ENCODE peak calls at places on chromosomes 16 and 17, in six cellular contexts. X is A673, Y is adrenal gland, V is HepG2, D is cardiac muscle cell, J is heart left ventricle. W is an unnamed sample.
A peak's percentile ranks its signal among the peaks of the same experiment; 100 is the strongest.

GRCh38 chr17:35841505-35841904 is 27.2 kb downstream of the HEATR9 start:
- DNase-seq in J (no peak), D (peak; percentile 42), V (no peak), X (no peak), Y (peak; percentile 45), W (no peak)

GRCh38 chr17:7853693-7854043 is 1.2 kb upstream of the TMEM88 start:
- DNase-seq in V (no peak), X (no peak), Y (no peak), J (no peak), D (no peak), W (no peak)

GRCh38 chr17:20721151-20721550 is 141.6 kb downstream of the CDRT15L2 start:
- DNase-seq in X (no peak), J (no peak), V (no peak), Y (no peak), D (peak; percentile 80), W (no peak)

GRCh38 chr17:12523244-12523643 is 142.4 kb upstream of the MYOCD start:
- DNase-seq in D (no peak), V (no peak), Y (no peak), J (no peak), X (no peak), W (no peak)

GRCh38 chr17:65051922-65052321 is 4.6 kb downstream of the GNA13 start:
- DNase-seq in V (no peak), D (no peak), X (no peak), J (no peak), Y (no peak), W (no peak)

GRCh38 chr16:80176114-80176513 is 364.7 kb upstream of the DYNLRB2 start:
- DNase-seq in D (no peak), V (no peak), X (no peak), J (no peak), Y (no peak), W (no peak)

GRCh38 chr17:61248399-61248798 is 151.2 kb upstream of the TBX2 start:
- DNase-seq in J (no peak), X (no peak), Y (no peak), V (peak; percentile 30), D (no peak), W (no peak)

GRCh38 chr16:56349086-56349415 is 76.3 kb downstream of the AMFR start:
- DNase-seq in D (no peak), V (no peak), Y (no peak), X (no peak), J (no peak), W (no peak)

DNA sequence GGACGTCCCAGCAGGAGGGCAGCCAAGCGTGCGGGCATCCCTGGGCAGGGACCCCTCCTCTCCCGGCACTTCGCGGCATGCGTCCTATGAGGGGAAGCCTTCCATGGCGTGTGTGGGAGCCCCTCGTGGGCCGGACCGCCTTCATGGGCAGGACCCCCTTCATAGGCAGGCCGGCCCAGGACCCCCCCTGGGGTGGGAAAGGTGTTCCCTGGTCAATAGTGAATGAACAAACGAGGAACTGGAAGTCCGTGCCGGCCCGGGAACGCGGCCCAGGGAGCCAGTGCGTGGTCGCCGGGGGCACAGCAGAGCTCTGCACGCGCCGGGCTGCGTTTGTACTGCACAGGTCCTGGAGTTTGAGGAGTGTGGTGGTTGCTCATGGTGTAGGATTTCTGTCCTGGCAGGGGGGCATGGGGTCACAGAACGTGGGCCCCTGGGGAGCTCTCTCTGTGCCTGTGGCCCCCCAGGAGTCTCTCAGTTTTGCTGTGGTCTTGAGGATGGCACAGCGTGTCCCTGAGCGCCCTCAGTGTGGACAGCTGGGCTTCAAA is 13.9 kb downstream of the BAIAP2 start:
- DNase-seq in X (no peak), J (no peak), Y (no peak), V (no peak), D (no peak), W (no peak)
- H3K27ac ChIP-seq in X (no peak overlapping the region), J (peak overlapping the region; percentile 61), Y (no peak overlapping the region), V (no peak overlapping the region), D (no peak overlapping the region), W (no peak overlapping the region)

GRCh38 chr17:66398059-66398458 is 95.6 kb downstream of the PRKCA start:
- DNase-seq in V (no peak), Y (no peak), D (no peak), J (no peak), X (no peak), W (no peak)
- TF ChIP-seq CTCF in V (no peak), Y (no peak), D (no peak), J (no peak), X (no peak), W (no peak)

GRCh38 chr16:57637424-57637823 is 9.0 kb downstream of the ADGRG1 start:
- DNase-seq in V (no peak), X (no peak), Y (no peak), J (peak; percentile 76), D (peak; percentile 42), W (no peak)

GRCh38 chr16:57634171-57634570 is 5.7 kb downstream of the ADGRG1 start:
- DNase-seq in D (no peak), V (no peak), J (no peak), X (no peak), Y (no peak), W (no peak)

GRCh38 chr16:57637020-57637419 is 8.6 kb downstream of the ADGRG1 start:
- DNase-seq in X (no peak), J (peak; percentile 39), D (peak; percentile 47), Y (no peak), V (no peak), W (no peak)

GRCh38 chr16:57636184-57636583 is 7.8 kb downstream of the ADGRG1 start:
- DNase-seq in Y (no peak), V (no peak), J (no peak), X (no peak), D (no peak), W (no peak)

DNA sequence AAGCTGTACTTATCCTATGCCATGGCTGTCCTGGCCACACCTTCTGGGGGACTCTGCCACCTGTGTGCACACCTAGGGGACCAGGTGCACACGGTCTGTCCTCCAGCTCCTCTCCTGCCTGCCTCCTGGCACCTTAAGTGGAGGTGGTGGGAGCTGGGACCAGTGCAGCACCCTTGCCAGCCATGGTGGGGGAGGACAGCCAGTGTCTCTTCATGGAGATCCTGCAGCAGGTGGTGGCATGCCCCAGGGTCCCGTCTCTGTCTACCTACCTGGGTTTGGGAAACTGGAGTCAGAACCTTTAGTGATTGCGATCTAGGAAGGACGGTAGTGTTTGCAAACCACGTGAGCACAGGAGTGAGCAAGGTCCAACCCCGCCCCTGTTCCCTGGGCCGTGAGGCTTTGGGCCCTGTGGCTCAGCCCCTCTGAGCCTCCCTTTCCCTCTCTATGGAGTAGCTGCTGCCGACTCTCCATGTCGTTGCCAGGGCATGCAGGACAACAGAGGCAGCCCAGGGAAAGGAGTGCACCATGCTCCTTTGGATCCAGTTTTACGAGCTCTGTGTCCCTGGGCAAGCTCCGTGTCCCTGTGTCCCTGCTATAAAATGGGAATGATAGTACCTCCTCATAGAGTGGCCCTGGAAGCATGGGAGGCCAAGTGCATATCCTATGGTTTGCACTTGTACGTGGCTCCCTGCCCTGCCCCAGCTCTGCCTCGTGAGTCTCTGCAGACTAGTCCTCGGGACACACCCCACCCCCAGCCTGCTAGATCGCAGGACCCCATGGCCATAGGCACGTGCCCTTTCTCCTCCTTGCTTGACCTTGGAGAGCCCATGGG is 7.1 kb downstream of the ADGRG1 start:
- DNase-seq in X (no peak), V (peak; percentile 85), Y (no peak), J (peak; percentile 5), D (no peak), W (no peak)
- H3K4me1 ChIP-seq in X (no peaks in the 10 kb centered on the region), V (peaks cover 70% of the 10 kb centered on the region), Y (peaks cover 51% of the 10 kb centered on the region), J (peaks cover 61% of the 10 kb centered on the region), D (no peaks in the 10 kb centered on the region), W (peaks cover 41% of the 10 kb centered on the region)

GRCh38 chr16:16030449-16030848 is 81.0 kb downstream of the ABCC1 start:
- DNase-seq in J (no peak), D (no peak), X (no peak), Y (no peak), V (no peak), W (peak; percentile 54)

GRCh38 chr16:16028311-16028999 is 79.0 kb downstream of the ABCC1 start:
- DNase-seq in X (no peak), J (no peak), V (no peak), Y (no peak), D (no peak), W (no peak)

GRCh38 chr16:16025214-16025968 is 76.0 kb downstream of the ABCC1 start:
- DNase-seq in V (no peak), X (no peak), Y (peak; percentile 51), J (no peak), D (peak; percentile 64), W (no peak)

GRCh38 chr16:16029431-16030011 is 80.1 kb downstream of the ABCC1 start:
- DNase-seq in J (no peak), Y (no peak), V (no peak), D (peak; percentile 43), X (no peak), W (no peak)

DNA sequence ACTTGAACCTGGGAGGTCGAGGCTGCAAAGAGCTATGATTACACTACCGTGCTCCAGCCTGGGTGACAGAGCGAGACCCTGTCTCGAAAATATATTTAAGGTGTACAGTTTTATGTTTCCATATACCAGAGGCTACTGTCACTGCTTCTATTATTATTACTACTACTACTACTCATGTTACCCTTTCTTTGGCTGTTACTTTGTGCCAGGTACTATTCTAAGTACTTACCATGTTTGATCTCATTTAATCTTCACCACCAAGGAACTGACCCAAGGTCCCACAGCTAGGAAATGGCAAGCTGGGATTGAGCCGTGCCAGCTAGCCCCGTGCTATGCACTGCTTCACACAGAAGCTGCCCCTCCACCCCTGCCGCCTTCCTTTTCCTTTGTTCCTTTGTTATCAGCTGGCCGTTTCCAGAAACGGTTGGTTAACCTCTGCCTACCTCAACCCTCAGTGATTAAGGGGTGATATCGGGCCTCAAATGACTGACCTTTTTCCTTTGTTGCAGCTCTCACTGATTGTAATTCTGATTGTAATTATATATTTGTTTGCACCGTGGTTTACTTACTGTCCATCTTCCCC is 78.4 kb downstream of the ABCC1 start:
- DNase-seq in D (no peak), V (no peak), J (no peak), Y (no peak), X (no peak), W (no peak)
- H3K27ac ChIP-seq in D (no peak overlapping the region), V (no peak overlapping the region), J (no peak overlapping the region), Y (peak overlapping the region; percentile 6), X (no peak overlapping the region), W (no peak overlapping the region)

GRCh38 chr17:44376124-44376523 is 12.5 kb upstream of the FAM171A2 start:
- DNase-seq in Y (peak; percentile 64), J (peak; percentile 42), X (peak; percentile 23), V (peak; percentile 57), D (peak; percentile 65), W (no peak)
- TF ChIP-seq CTCF in Y (peak; percentile 35), J (peak; percentile 21), X (peak; percentile 57), V (peak; percentile 82), D (peak; percentile 60), W (no peak)